ENCODE peak calls at places on chromosomes 11 and 22, in seven cellular contexts. O is Calu3; P is left colon; M is LoVo; B is chondrocyte; A is CD4-positive, alpha-beta T cell; E is activated CD4-positive, alpha-beta T cell treated with anti-CD3 and anti-CD28 coated beads, Interleukin-2, amount 50 U/mL, for 48 hours. J is an unnamed sample.

GRCh38 chr11:69916806-69917387 is 97.7 kb upstream of the FGF3 start:
- DNase-seq in O (no peak), P (no peak), M (no peak), B (peak; percentile 13), A (no peak), E (no peak), J (no peak)

GRCh38 chr22:32322986-32323385 is 34.7 kb upstream of the RFPL3 start:
- DNase-seq in O (no peak), P (no peak), M (no peak), B (no peak), A (no peak), E (no peak), J (no peak)

GRCh38 chr22:38513063-38513462 is 7.0 kb upstream of the DDX17 start:
- DNase-seq in O (peak; percentile 45), P (peak; percentile 44), M (no peak), B (no peak), A (peak; percentile 23), E (peak; percentile 32), J (peak; percentile 63)

GRCh38 chr22:43561421-43562178 is 149.8 kb downstream of the MPPED1 start:
- DNase-seq in O (no peak), P (no peak), M (no peak), B (no peak), A (no peak), E (no peak), J (peak; percentile 48)

GRCh38 chr11:99686838-99687237 is 666.1 kb downstream of the CNTN5 start:
- DNase-seq in O (no peak), P (no peak), M (no peak), B (no peak), A (no peak), E (no peak), J (no peak)

GRCh38 chr11:47220401-47220821 is 5.6 kb downstream of the DDB2 start:
- DNase-seq in O (no peak), P (no peak), M (no peak), B (no peak), A (no peak), E (no peak), J (no peak)

GRCh38 chr11:10455637-10456487 is 798 bp downstream of the AMPD3 start:
- DNase-seq in O (no peak), P (peak; percentile 77), M (no peak), B (no peak), A (peak; percentile 64), E (peak; percentile 84), J (peak; percentile 38)

GRCh38 chr22:29434288-29434687 is 4.1 kb upstream of the RFPL1 start:
- DNase-seq in O (no peak), P (no peak), M (no peak), B (no peak), A (no peak), E (no peak), J (no peak)

GRCh38 chr22:33515733-33516297 is 404.5 kb downstream of the LARGE1 start:
- DNase-seq in O (no peak), P (no peak), M (no peak), B (no peak), A (no peak), E (no peak), J (no peak)

GRCh38 chr11:86193297-86194095 is 51.1 kb upstream of the EED start:
- DNase-seq in O (peak; percentile 67), P (peak; percentile 55), M (peak; percentile 83), B (no peak), A (peak; percentile 32), E (peak; percentile 68), J (peak; percentile 46)

GRCh38 chr22:33867118-33867863 is 53.0 kb downstream of the LARGE1 start:
- DNase-seq in O (no peak), P (peak; percentile 57), M (peak; percentile 64), B (no peak), A (no peak), E (no peak), J (no peak)

GRCh38 chr22:37330200-37331033 is 48.1 kb downstream of the CYTH4 start:
- DNase-seq in O (peak; percentile 92), P (peak; percentile 57), M (no peak), B (no peak), A (no peak), E (peak; percentile 68), J (peak; percentile 90)

GRCh38 chr11:75152090-75152489 is 1.2 kb downstream of the SLCO2B1 start:
- DNase-seq in O (no peak), P (peak; percentile 35), M (no peak), B (no peak), A (no peak), E (no peak), J (no peak)

GRCh38 chr11:74004694-74005615 is 3.9 kb downstream of the UCP3 start:
- DNase-seq in O (no peak), P (peak; percentile 46), M (no peak), B (no peak), A (peak; percentile 81), E (peak; percentile 81), J (no peak)

GRCh38 chr11:68763181-68763721 is 11.9 kb upstream of the TESMIN start:
- DNase-seq in O (no peak), P (no peak), M (no peak), B (no peak), A (no peak), E (no peak), J (no peak)

GRCh38 chr11:27913650-27914049 is 194.3 kb downstream of the KIF18A start:
- DNase-seq in O (no peak), P (no peak), M (no peak), B (no peak), A (no peak), E (no peak), J (no peak)

GRCh38 chr22:29269230-29269604 is 1.1 kb downstream of the EWSR1 start:
- DNase-seq in O (no peak), P (no peak), M (no peak), B (peak; percentile 8), A (no peak), E (no peak), J (no peak)

GRCh38 chr11:130760515-130761125 is 155.7 kb downstream of the SNX19 start:
- DNase-seq in O (no peak), P (no peak), M (no peak), B (no peak), A (no peak), E (no peak), J (no peak)

GRCh38 chr11:78248191-78248590 is 59.5 kb downstream of the USP35 start:
- DNase-seq in O (no peak), P (no peak), M (no peak), B (no peak), A (no peak), E (no peak), J (no peak)

GRCh38 chr22:33625959-33626358 is 294.3 kb downstream of the LARGE1 start:
- DNase-seq in O (no peak), P (no peak), M (no peak), B (no peak), A (no peak), E (no peak), J (no peak)

GRCh38 chr11:92693146-92693545 is 276.3 kb upstream of the MTNR1B start:
- DNase-seq in O (no peak), P (no peak), M (no peak), B (no peak), A (no peak), E (no peak), J (no peak)

GRCh38 chr11:2864890-2865289 is 20.7 kb downstream of the CDKN1C start:
- DNase-seq in O (no peak), P (no peak), M (no peak), B (no peak), A (no peak), E (no peak), J (no peak)

GRCh38 chr11:91653091-91653754 is 571.4 kb upstream of the FAT3 start:
- DNase-seq in O (no peak), P (no peak), M (no peak), B (no peak), A (no peak), E (no peak), J (no peak)

GRCh38 chr11:45354976-45355705 is 69.0 kb upstream of the SYT13 start:
- DNase-seq in O (peak; percentile 38), P (peak; percentile 86), M (no peak), B (no peak), A (peak; percentile 83), E (peak; percentile 90), J (peak; percentile 85)

GRCh38 chr11:97621282-97621681 is 1231.5 kb downstream of the JRKL start:
- DNase-seq in O (no peak), P (no peak), M (no peak), B (no peak), A (no peak), E (no peak), J (no peak)

GRCh38 chr11:69674267-69674885 is 777 bp downstream of the LTO1 start:
- DNase-seq in O (no peak), P (no peak), M (peak; percentile 52), B (no peak), A (no peak), E (peak; percentile 11), J (no peak)

GRCh38 chr11:5504403-5504891 is 5.3 kb downstream of the UBQLN3 start:
- DNase-seq in O (no peak), P (no peak), M (no peak), B (no peak), A (no peak), E (no peak), J (no peak)

GRCh38 chr22:40487663-40488249 is 117.4 kb downstream of the SGSM3 start:
- DNase-seq in O (no peak), P (no peak), M (no peak), B (no peak), A (no peak), E (no peak), J (no peak)

GRCh38 chr22:20130319-20130718 is 1.3 kb upstream of the ZDHHC8 start:
- DNase-seq in O (peak; percentile 44), P (no peak), M (no peak), B (no peak), A (no peak), E (no peak), J (no peak)

GRCh38 chr22:25383892-25384291 is 164.5 kb downstream of the CRYBB2 start:
- DNase-seq in O (no peak), P (no peak), M (no peak), B (no peak), A (no peak), E (no peak), J (no peak)

GRCh38 chr11:2542406-2542805 is 97.6 kb downstream of the KCNQ1 start:
- DNase-seq in O (no peak), P (no peak), M (no peak), B (peak; percentile 52), A (no peak), E (no peak), J (peak; percentile 5)

GRCh38 chr11:24093410-24093809 is 403.4 kb upstream of the LUZP2 start:
- DNase-seq in O (no peak), P (no peak), M (no peak), B (no peak), A (no peak), E (no peak), J (no peak)

GRCh38 chr11:92671081-92671480 is 298.4 kb upstream of the MTNR1B start:
- DNase-seq in O (no peak), P (no peak), M (no peak), B (no peak), A (no peak), E (no peak), J (no peak)

J was measured in glutamatergic neuron.